ENCODE peak calls at places on chromosomes 7 and 10, in four cellular contexts. K, M, U and Y are unnamed samples.
A peak's percentile ranks its signal among the peaks of the same experiment; 100 is the strongest.

GRCh38 chr7:135001390-135002165 is 15.3 kb downstream of the AGBL3 start:
- DNase-seq in K (no peak), M (no peak), U (no peak), Y (no peak)

GRCh38 chr10:132419631-132420468 is 22.9 kb downstream of the PWWP2B start:
- DNase-seq in K (no peak), U (no peak), M (no peak), Y (no peak)

GRCh38 chr7:101848168-101848951 is 30.9 kb downstream of the CUX1 start:
- DNase-seq in K (no peak), U (no peak), M (no peak), Y (no peak)

GRCh38 chr10:43390791-43391190 is 18.2 kb downstream of the HNRNPF start:
- DNase-seq in K (no peak), M (no peak), U (no peak), Y (no peak)

GRCh38 chr7:12727455-12728191 is 40.2 kb downstream of the ARL4A start:
- DNase-seq in U (peak; percentile 13), M (no peak), K (no peak), Y (no peak)

GRCh38 chr7:132977234-132977633 is 104.7 kb downstream of the CHCHD3 start:
- DNase-seq in U (no peak), M (no peak), K (no peak), Y (no peak)

GRCh38 chr10:12834116-12834515 is 167.4 kb downstream of the CCDC3 start:
- DNase-seq in U (no peak), K (no peak), M (no peak), Y (no peak)

GRCh38 chr7:25671087-25671486 is 442.8 kb upstream of the NPVF start:
- DNase-seq in K (no peak), M (no peak), U (no peak), Y (no peak)

GRCh38 chr10:78600740-78601139 is 468.0 kb upstream of the ZMIZ1 start:
- DNase-seq in K (no peak), U (no peak), M (no peak), Y (no peak)

GRCh38 chr7:12771378-12771877 is 84.0 kb downstream of the ARL4A start:
- DNase-seq in M (no peak), K (peak; percentile 64), U (peak; percentile 44), Y (peak; percentile 44)

GRCh38 chr10:130333185-130333584 is 197.0 kb downstream of the GLRX3 start:
- DNase-seq in U (no peak), M (no peak), K (no peak), Y (no peak)

GRCh38 chr10:90658791-90659190 is 199.0 kb downstream of the HTR7 start:
- DNase-seq in K (no peak), M (no peak), U (no peak), Y (no peak)
- TF ChIP-seq CTCF in K (no peak), M (peak; percentile 33), U (no peak), Y (no peak)

DNA sequence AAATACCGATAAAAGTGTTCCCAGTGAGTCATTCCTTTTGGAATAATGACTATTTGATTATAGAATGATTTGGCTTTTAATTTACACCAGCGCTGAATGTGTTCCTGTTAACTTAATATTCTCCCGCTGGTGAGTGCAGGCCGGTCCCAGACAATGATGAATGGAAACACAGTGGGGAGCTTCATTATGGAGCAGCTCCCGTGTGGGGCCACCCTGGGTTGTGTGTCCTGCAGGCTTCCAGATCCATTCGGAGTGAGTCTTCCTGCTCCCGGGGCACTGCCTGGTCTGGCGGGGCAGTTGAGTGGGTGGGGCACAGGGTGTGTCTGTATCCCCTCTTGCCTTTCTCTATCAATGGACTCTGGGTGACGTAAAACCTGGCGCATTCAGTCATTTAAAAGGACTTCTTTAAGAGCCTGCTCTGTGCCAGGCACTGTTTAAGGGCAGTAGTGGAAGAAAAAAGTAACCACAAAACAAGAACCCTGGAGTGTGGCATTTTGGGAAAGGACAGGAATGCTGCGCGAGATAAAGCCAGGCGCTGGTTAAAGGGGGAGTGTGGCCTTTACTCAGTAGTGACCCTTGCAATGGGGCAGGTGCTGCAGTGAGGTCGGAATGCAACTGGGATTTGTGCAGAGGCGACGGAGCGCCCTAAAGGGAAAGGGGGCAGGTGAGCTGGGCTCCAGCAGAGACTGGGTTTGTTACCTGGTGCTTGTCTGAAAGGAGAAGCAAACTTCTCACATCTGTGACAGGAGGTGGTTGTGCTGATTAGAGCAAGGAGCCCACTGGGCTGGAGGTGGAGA is 263.4 kb downstream of the ACTR3B start:
- DNase-seq in K (no peak), U (no peak), M (no peak), Y (no peak)
- H3K4me3 ChIP-seq in K (no peak overlapping the region), U (no peak overlapping the region), M (no peak overlapping the region), Y (no peak overlapping the region)

GRCh38 chr10:114708717-114709352 is 50.8 kb upstream of the ABLIM1 start:
- DNase-seq in K (no peak), M (peak; percentile 82), U (no peak), Y (no peak)
- TF ChIP-seq CTCF in K (no peak), M (no peak), U (no peak), Y (no peak)

DNA sequence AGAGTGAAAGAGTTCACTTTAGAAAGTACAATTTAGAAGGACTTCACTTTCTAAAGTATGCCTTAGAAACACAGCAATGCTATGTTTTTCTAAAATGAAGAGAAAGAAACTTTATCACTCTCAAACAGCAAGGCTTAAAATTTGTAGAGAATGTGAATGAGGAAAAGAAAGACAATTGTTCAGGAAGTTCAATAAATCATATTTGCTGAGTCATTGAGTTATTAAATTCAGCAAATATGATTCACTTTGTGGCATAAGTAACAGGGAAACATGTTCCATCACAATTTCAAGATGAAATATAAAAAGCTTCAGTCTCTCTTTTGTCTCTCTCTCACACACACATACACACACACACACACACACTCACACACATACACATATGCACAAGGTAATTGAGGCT is 187.9 kb downstream of the PCDH15 start:
- DNase-seq in U (no peak), K (no peak), M (no peak), Y (no peak)
- H3K4me3 ChIP-seq in U (no peak overlapping the region), K (no peak overlapping the region), M (no peak overlapping the region), Y (no peak overlapping the region)

DNA sequence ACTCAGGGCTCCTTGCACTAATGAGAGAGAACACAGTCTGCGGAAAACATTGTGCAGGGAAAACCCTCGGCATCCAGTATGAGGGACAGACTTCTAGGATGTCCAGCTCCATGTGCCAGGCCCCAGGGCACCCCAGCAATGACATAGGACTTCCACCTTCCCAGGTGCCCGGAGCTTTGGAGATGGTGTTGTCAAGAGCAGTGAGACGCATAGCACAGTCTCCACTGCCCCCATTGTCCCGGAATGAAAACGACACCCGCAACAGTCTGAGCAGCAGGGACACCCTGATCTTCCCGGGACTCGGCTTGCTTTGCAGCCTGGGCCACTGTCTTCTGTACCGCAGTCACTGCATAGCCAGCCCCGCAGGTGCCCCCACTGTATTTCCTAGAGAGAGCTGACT is 339.2 kb upstream of the ADARB2 start:
- DNase-seq in U (no peak), M (no peak), K (no peak), Y (no peak)
- TF ChIP-seq CTCF in U (no peak), M (no peak), K (no peak), Y (no peak)

GRCh38 chr7:48188776-48189520 is 17.7 kb downstream of the ABCA13 start:
- DNase-seq in K (no peak), U (no peak), M (no peak), Y (no peak)
- H3K4me3 ChIP-seq in K (no peak overlapping the region), U (no peak overlapping the region), M (no peak overlapping the region), Y (no peak overlapping the region)

DNA sequence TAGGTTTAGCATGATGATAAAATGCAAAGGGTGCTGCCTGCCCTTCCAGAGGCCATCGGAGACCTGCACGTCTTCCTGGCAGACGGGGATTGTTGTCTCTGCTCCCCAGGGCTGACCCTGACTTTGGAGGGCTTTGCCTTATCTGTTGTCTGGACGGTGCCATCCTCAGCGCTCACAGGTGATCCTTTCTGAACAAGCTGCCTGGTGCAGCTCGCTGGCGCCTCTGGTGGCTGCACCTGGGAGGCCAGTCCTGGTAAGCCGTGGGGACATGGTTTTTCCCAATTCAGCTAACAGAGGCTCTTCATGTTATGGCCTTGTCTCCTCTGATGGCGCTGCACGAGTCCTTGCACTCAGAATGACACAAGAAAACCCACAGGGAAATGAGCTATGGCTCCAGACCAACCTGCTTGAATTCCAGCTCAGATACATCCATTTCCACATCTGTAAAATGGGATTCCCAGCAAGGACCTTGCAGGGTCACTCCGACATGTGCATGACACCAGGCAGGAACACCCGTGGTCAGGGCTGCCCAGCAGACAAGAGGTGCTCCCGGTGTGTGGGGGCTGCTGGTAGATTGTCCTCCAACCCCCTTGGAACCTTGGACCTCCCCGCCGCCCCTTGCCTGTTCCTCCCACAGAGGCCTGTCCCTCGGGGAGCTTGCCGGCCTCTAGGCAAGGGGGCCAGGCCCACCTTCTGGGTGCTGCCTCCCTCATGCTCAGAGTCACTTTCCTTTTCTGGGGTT is 50.4 kb upstream of the SHH start:
- DNase-seq in M (no peak), K (peak; percentile 17), U (no peak), Y (no peak)
- TF ChIP-seq CTCF in M (peak; percentile 77), K (no peak), U (no peak), Y (no peak)

GRCh38 chr7:27191081-27191715 is 6.2 kb upstream of the HOXA11 start:
- DNase-seq in K (peak; percentile 47), M (no peak), U (no peak), Y (no peak)

GRCh38 chr7:27190284-27190748 is 5.3 kb upstream of the HOXA11 start:
- DNase-seq in K (peak; percentile 39), M (no peak), U (no peak), Y (no peak)

GRCh38 chr7:27192546-27193334 is 7.2 kb downstream of the HOXA13 start:
- DNase-seq in U (no peak), K (peak; percentile 55), M (no peak), Y (no peak)

GRCh38 chr7:27193335-27194001 is 6.4 kb downstream of the HOXA13 start:
- DNase-seq in U (no peak), K (peak; percentile 48), M (no peak), Y (no peak)

GRCh38 chr7:27191716-27192545 is 6.9 kb upstream of the HOXA11 start:
- DNase-seq in K (peak; percentile 70), U (no peak), M (no peak), Y (no peak)
- H3K4me3 ChIP-seq in K (peak overlapping the region; percentile 39), U (peak overlapping the region; percentile 21), M (no peak overlapping the region), Y (no peak overlapping the region)

DNA sequence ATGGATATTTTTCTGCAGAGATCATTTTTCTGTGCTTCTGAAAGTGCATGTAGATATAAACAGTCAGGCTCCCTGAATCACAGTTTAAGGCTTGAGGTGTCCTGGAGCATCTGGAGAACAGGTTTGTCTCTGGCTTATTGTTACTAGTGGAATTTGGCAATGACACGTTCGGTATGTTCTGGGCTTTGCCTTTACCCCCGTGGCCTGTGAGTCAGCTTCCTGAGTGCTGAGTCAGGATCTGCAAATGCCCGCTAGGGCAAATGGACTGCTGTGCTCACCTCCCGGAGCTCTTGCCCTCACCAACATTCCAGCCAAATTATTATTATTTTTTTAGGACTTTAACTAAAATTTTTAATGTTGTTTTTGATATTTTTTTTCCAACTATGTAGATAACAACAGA is 192.5 kb upstream of the PRSS1 start:
- DNase-seq in U (peak; percentile 14), K (no peak), M (peak; percentile 94), Y (peak; percentile 69)
- TF ChIP-seq CTCF in U (no peak), K (no peak), M (no peak), Y (no peak)